ENCODE peak calls at places on chromosome 17, in four cellular contexts. One of them, this sample, is unnamed.

GRCh38 chr17:43790311-43790940 is 10.2 kb downstream of the CFAP97D1 start:
- DNase-seq in NCI-H1417: no peak
- DNase-seq in smooth muscle cell of the brain vasculature: no peak
- DNase-seq in T follicular helper cell: no peak
- DNase-seq in this sample: peak

GRCh38 chr17:50238594-50239287 is 35.5 kb upstream of the TMEM92 start:
- DNase-seq in T follicular helper cell: no peak
- DNase-seq in NCI-H1417: no peak
- DNase-seq in smooth muscle cell of the brain vasculature: no peak
- DNase-seq in this sample: peak

GRCh38 chr17:74767111-74767516 is 9.0 kb downstream of the NAT9 start:
- DNase-seq in NCI-H1417: no peak
- DNase-seq in T follicular helper cell: no peak
- DNase-seq in smooth muscle cell of the brain vasculature: no peak
- DNase-seq in this sample: no peak

GRCh38 chr17:13743906-13744305 is 142.2 kb upstream of the HS3ST3A1 start:
- DNase-seq in NCI-H1417: no peak
- DNase-seq in T follicular helper cell: no peak
- DNase-seq in smooth muscle cell of the brain vasculature: no peak
- DNase-seq in this sample: no peak

GRCh38 chr17:35577826-35578194 is 561 bp downstream of the PEX12 start:
- DNase-seq in smooth muscle cell of the brain vasculature: no peak
- DNase-seq in NCI-H1417: no peak
- DNase-seq in T follicular helper cell: no peak
- DNase-seq in this sample: peak

GRCh38 chr17:21280081-21280518 is 4.4 kb upstream of the MAP2K3 start:
- DNase-seq in NCI-H1417: peak
- DNase-seq in T follicular helper cell: peak
- DNase-seq in smooth muscle cell of the brain vasculature: no peak
- DNase-seq in this sample: peak

GRCh38 chr17:35242158-35242804 is 591 bp upstream of the SLFN5 start:
- DNase-seq in smooth muscle cell of the brain vasculature: no peak
- DNase-seq in NCI-H1417: peak
- DNase-seq in T follicular helper cell: peak
- DNase-seq in this sample: peak

GRCh38 chr17:17591408-17592265 is at the start of gene PEMT:
- DNase-seq in NCI-H1417: peak
- DNase-seq in T follicular helper cell: peak
- DNase-seq in smooth muscle cell of the brain vasculature: peak
- DNase-seq in this sample: peak